ENCODE peak calls at places on chromosome 18, in four cellular contexts. One of them, this sample, is unnamed.

GRCh38 chr18:44823286-44823685 is 142.6 kb downstream of the SETBP1 start:
- DNase-seq in NCI-H82: no peak
- DNase-seq in fibroblast of lung: no peak
- DNase-seq in activated T-cell treated with anti-CD3 and anti-CD28 coated beads, Interleukin-2, amount 50 U/mL, for 72 hours: no peak
- DNase-seq in this sample: no peak

GRCh38 chr18:58527116-58528010 is 101.5 kb downstream of the ALPK2 start:
- DNase-seq in NCI-H82: peak; percentile 38
- DNase-seq in activated T-cell treated with anti-CD3 and anti-CD28 coated beads, Interleukin-2, amount 50 U/mL, for 72 hours: no peak
- DNase-seq in fibroblast of lung: no peak
- DNase-seq in this sample: no peak

GRCh38 chr18:49368876-49369440 is 91.5 kb downstream of the DYM start:
- DNase-seq in NCI-H82: no peak
- DNase-seq in activated T-cell treated with anti-CD3 and anti-CD28 coated beads, Interleukin-2, amount 50 U/mL, for 72 hours: no peak
- DNase-seq in fibroblast of lung: peak; percentile 2
- DNase-seq in this sample: no peak

GRCh38 chr18:649341-649740 is 8.1 kb upstream of the TYMS start:
- DNase-seq in activated T-cell treated with anti-CD3 and anti-CD28 coated beads, Interleukin-2, amount 50 U/mL, for 72 hours: no peak
- DNase-seq in NCI-H82: no peak
- DNase-seq in fibroblast of lung: no peak
- DNase-seq in this sample: no peak

GRCh38 chr18:22465859-22466602 is 48.3 kb upstream of the CTAGE1 start:
- DNase-seq in NCI-H82: no peak
- DNase-seq in fibroblast of lung: peak; percentile 95
- DNase-seq in activated T-cell treated with anti-CD3 and anti-CD28 coated beads, Interleukin-2, amount 50 U/mL, for 72 hours: peak; percentile 3
- DNase-seq in this sample: no peak

GRCh38 chr18:34913837-34914755 is 127.1 kb upstream of the MAPRE2 start:
- DNase-seq in NCI-H82: no peak
- DNase-seq in fibroblast of lung: peak; percentile 72
- DNase-seq in activated T-cell treated with anti-CD3 and anti-CD28 coated beads, Interleukin-2, amount 50 U/mL, for 72 hours: no peak
- DNase-seq in this sample: no peak

GRCh38 chr18:74951165-74951760 is 257.7 kb downstream of the PTGR3 start:
- DNase-seq in NCI-H82: no peak
- DNase-seq in activated T-cell treated with anti-CD3 and anti-CD28 coated beads, Interleukin-2, amount 50 U/mL, for 72 hours: peak; percentile 10
- DNase-seq in fibroblast of lung: peak; percentile 98
- DNase-seq in this sample: no peak

GRCh38 chr18:62183578-62184195 is 3.2 kb downstream of the PIGN start:
- DNase-seq in fibroblast of lung: peak; percentile 77
- DNase-seq in NCI-H82: peak; percentile 71
- DNase-seq in activated T-cell treated with anti-CD3 and anti-CD28 coated beads, Interleukin-2, amount 50 U/mL, for 72 hours: peak; percentile 58
- DNase-seq in this sample: no peak

GRCh38 chr18:65091737-65092329 is 659.0 kb upstream of the CDH7 start:
- DNase-seq in NCI-H82: peak; percentile 53
- DNase-seq in activated T-cell treated with anti-CD3 and anti-CD28 coated beads, Interleukin-2, amount 50 U/mL, for 72 hours: no peak
- DNase-seq in fibroblast of lung: peak; percentile 1
- DNase-seq in this sample: no peak

GRCh38 chr18:5914016-5914415 is 18.7 kb upstream of the TMEM200C start:
- DNase-seq in NCI-H82: no peak
- DNase-seq in activated T-cell treated with anti-CD3 and anti-CD28 coated beads, Interleukin-2, amount 50 U/mL, for 72 hours: no peak
- DNase-seq in fibroblast of lung: no peak
- DNase-seq in this sample: no peak

GRCh38 chr18:60198063-60198462 is 174.5 kb downstream of the MC4R start:
- DNase-seq in fibroblast of lung: peak; percentile 51
- DNase-seq in activated T-cell treated with anti-CD3 and anti-CD28 coated beads, Interleukin-2, amount 50 U/mL, for 72 hours: no peak
- DNase-seq in NCI-H82: no peak
- DNase-seq in this sample: no peak

GRCh38 chr18:9366126-9366714 is 31.6 kb downstream of the TWSG1 start:
- DNase-seq in fibroblast of lung: peak; percentile 44
- DNase-seq in NCI-H82: peak; percentile 28
- DNase-seq in activated T-cell treated with anti-CD3 and anti-CD28 coated beads, Interleukin-2, amount 50 U/mL, for 72 hours: no peak
- DNase-seq in this sample: no peak

GRCh38 chr18:79507076-79507545 is 111.4 kb downstream of the NFATC1 start:
- DNase-seq in NCI-H82: no peak
- DNase-seq in fibroblast of lung: peak; percentile 33
- DNase-seq in activated T-cell treated with anti-CD3 and anti-CD28 coated beads, Interleukin-2, amount 50 U/mL, for 72 hours: no peak
- DNase-seq in this sample: no peak

GRCh38 chr18:78720456-78721250 is 259.0 kb upstream of the SALL3 start:
- DNase-seq in fibroblast of lung: no peak
- DNase-seq in activated T-cell treated with anti-CD3 and anti-CD28 coated beads, Interleukin-2, amount 50 U/mL, for 72 hours: no peak
- DNase-seq in NCI-H82: no peak
- DNase-seq in this sample: no peak

GRCh38 chr18:43277164-43277600 is at the start of gene SYT4:
- DNase-seq in NCI-H82: peak; percentile 95
- DNase-seq in activated T-cell treated with anti-CD3 and anti-CD28 coated beads, Interleukin-2, amount 50 U/mL, for 72 hours: no peak
- DNase-seq in fibroblast of lung: peak; percentile 68
- DNase-seq in this sample: no peak

GRCh38 chr18:23640023-23640422 is 22.7 kb downstream of the ANKRD29 start:
- DNase-seq in activated T-cell treated with anti-CD3 and anti-CD28 coated beads, Interleukin-2, amount 50 U/mL, for 72 hours: no peak
- DNase-seq in fibroblast of lung: no peak
- DNase-seq in NCI-H82: no peak
- DNase-seq in this sample: no peak

This sample was measured in cortex of kidney.